ENCODE peak calls at places on chromosomes 7 and 10, in four cellular contexts. L, J, K and V are unnamed samples.

GRCh38 chr10:63681965-63682704 is 160.9 kb downstream of the REEP3 start:
- DNase-seq in L (no peak), J (no peak), K (no peak), V (no peak)

GRCh38 chr7:28582226-28582625 is 169.9 kb downstream of the CREB5 start:
- DNase-seq in J (no peak), L (no peak), K (no peak), V (no peak)

GRCh38 chr10:21525367-21526183 is at the start of gene SKIDA1:
- DNase-seq in L (no peak), K (peak), J (peak), V (peak)

GRCh38 chr10:61463035-61463909 is 10.1 kb upstream of the TMEM26 start:
- DNase-seq in L (no peak), K (no peak), J (no peak), V (no peak)

GRCh38 chr10:116208999-116209398 is 64.0 kb downstream of the GFRA1 start:
- DNase-seq in K (no peak), J (no peak), L (no peak), V (no peak)

GRCh38 chr10:127919418-127920191 is 12.7 kb downstream of the PTPRE start:
- DNase-seq in K (no peak), L (no peak), J (peak), V (peak)

GRCh38 chr7:67855322-67855721 is 858.7 kb downstream of the TYW1 start:
- DNase-seq in K (no peak), J (no peak), L (no peak), V (no peak)

GRCh38 chr7:10685040-10685439 is 288.6 kb upstream of the PHF14 start:
- DNase-seq in K (no peak), J (no peak), L (no peak), V (no peak)

GRCh38 chr10:88428442-88428841 is 154.7 kb downstream of the RNLS start:
- DNase-seq in K (no peak), J (peak), L (no peak), V (peak)